ENCODE peak calls at places on chromosomes 11 and 22, in seven cellular contexts. One of them, this sample, is unnamed.

GRCh38 chr11:30859709-30860108 is 273.6 kb upstream of the MPPED2 start:
- DNase-seq in pancreas: no peak
- DNase-seq in adrenal gland: no peak
- DNase-seq in dorsolateral prefrontal cortex: no peak
- DNase-seq in mesendoderm: no peak
- DNase-seq in fibroblast of mammary gland: no peak
- DNase-seq in HCT116: no peak
- DNase-seq in this sample: no peak

GRCh38 chr22:36055376-36056310 is 27.0 kb upstream of the RBFOX2 start:
- DNase-seq in pancreas: no peak
- DNase-seq in adrenal gland: no peak
- DNase-seq in dorsolateral prefrontal cortex: no peak
- DNase-seq in mesendoderm: no peak
- DNase-seq in fibroblast of mammary gland: peak
- DNase-seq in HCT116: no peak
- DNase-seq in this sample: no peak

GRCh38 chr22:49241174-49241851 is 586.4 kb downstream of the BRD1 start:
- DNase-seq in pancreas: no peak
- DNase-seq in adrenal gland: no peak
- DNase-seq in dorsolateral prefrontal cortex: peak
- DNase-seq in mesendoderm: no peak
- DNase-seq in fibroblast of mammary gland: no peak
- DNase-seq in HCT116: no peak
- DNase-seq in this sample: no peak

GRCh38 chr11:15624701-15625100 is 510.0 kb downstream of the INSC start:
- DNase-seq in pancreas: no peak
- DNase-seq in adrenal gland: no peak
- DNase-seq in dorsolateral prefrontal cortex: no peak
- DNase-seq in mesendoderm: no peak
- DNase-seq in fibroblast of mammary gland: no peak
- DNase-seq in HCT116: no peak
- DNase-seq in this sample: no peak

GRCh38 chr11:60926500-60926899 is 2.2 kb downstream of the TMEM132A start:
- DNase-seq in pancreas: no peak
- DNase-seq in adrenal gland: no peak
- DNase-seq in dorsolateral prefrontal cortex: peak
- DNase-seq in mesendoderm: no peak
- DNase-seq in fibroblast of mammary gland: no peak
- DNase-seq in HCT116: no peak
- DNase-seq in this sample: no peak

GRCh38 chr11:91773090-91773489 is 451.5 kb upstream of the FAT3 start:
- DNase-seq in pancreas: no peak
- DNase-seq in adrenal gland: no peak
- DNase-seq in dorsolateral prefrontal cortex: no peak
- DNase-seq in mesendoderm: peak
- DNase-seq in fibroblast of mammary gland: no peak
- DNase-seq in HCT116: no peak
- DNase-seq in this sample: no peak

GRCh38 chr11:69013009-69013951 is at the start of gene MRGPRF:
- DNase-seq in pancreas: peak
- DNase-seq in adrenal gland: peak
- DNase-seq in dorsolateral prefrontal cortex: peak
- DNase-seq in mesendoderm: peak
- DNase-seq in fibroblast of mammary gland: peak
- DNase-seq in HCT116: no peak
- DNase-seq in this sample: no peak

GRCh38 chr11:121393855-121394254 is 58.3 kb upstream of the SORL1 start:
- DNase-seq in pancreas: no peak
- DNase-seq in adrenal gland: no peak
- DNase-seq in dorsolateral prefrontal cortex: no peak
- DNase-seq in mesendoderm: no peak
- DNase-seq in fibroblast of mammary gland: no peak
- DNase-seq in HCT116: no peak
- DNase-seq in this sample: no peak

GRCh38 chr11:27696112-27696511 is 4.1 kb downstream of the BDNF start:
- DNase-seq in pancreas: no peak
- DNase-seq in adrenal gland: no peak
- DNase-seq in dorsolateral prefrontal cortex: no peak
- DNase-seq in mesendoderm: no peak
- DNase-seq in fibroblast of mammary gland: no peak
- DNase-seq in HCT116: no peak
- DNase-seq in this sample: no peak

GRCh38 chr11:57484141-57484710 is 23.9 kb downstream of the RTN4RL2 start:
- DNase-seq in pancreas: peak
- DNase-seq in adrenal gland: no peak
- DNase-seq in dorsolateral prefrontal cortex: no peak
- DNase-seq in mesendoderm: no peak
- DNase-seq in fibroblast of mammary gland: no peak
- DNase-seq in HCT116: no peak
- DNase-seq in this sample: peak

GRCh38 chr11:44468338-44468988 is 97.0 kb upstream of the CD82 start:
- DNase-seq in pancreas: no peak
- DNase-seq in adrenal gland: no peak
- DNase-seq in dorsolateral prefrontal cortex: no peak
- DNase-seq in mesendoderm: no peak
- DNase-seq in fibroblast of mammary gland: no peak
- DNase-seq in HCT116: no peak
- DNase-seq in this sample: no peak

GRCh38 chr11:62496676-62497075 is 49.9 kb downstream of the AHNAK start:
- DNase-seq in pancreas: no peak
- DNase-seq in adrenal gland: no peak
- DNase-seq in dorsolateral prefrontal cortex: no peak
- DNase-seq in mesendoderm: no peak
- DNase-seq in fibroblast of mammary gland: no peak
- DNase-seq in HCT116: no peak
- DNase-seq in this sample: no peak

GRCh38 chr11:26204110-26204509 is 127.8 kb upstream of the ANO3 start:
- DNase-seq in pancreas: no peak
- DNase-seq in adrenal gland: no peak
- DNase-seq in dorsolateral prefrontal cortex: no peak
- DNase-seq in mesendoderm: no peak
- DNase-seq in fibroblast of mammary gland: no peak
- DNase-seq in HCT116: no peak
- DNase-seq in this sample: no peak

GRCh38 chr11:92413757-92414513 is 189.3 kb downstream of the FAT3 start:
- DNase-seq in pancreas: no peak
- DNase-seq in adrenal gland: no peak
- DNase-seq in dorsolateral prefrontal cortex: no peak
- DNase-seq in mesendoderm: no peak
- DNase-seq in fibroblast of mammary gland: no peak
- DNase-seq in HCT116: no peak
- DNase-seq in this sample: no peak

GRCh38 chr11:96097844-96098421 is 174.0 kb upstream of the MTMR2 start:
- DNase-seq in pancreas: no peak
- DNase-seq in adrenal gland: no peak
- DNase-seq in dorsolateral prefrontal cortex: no peak
- DNase-seq in mesendoderm: no peak
- DNase-seq in fibroblast of mammary gland: peak
- DNase-seq in HCT116: no peak
- DNase-seq in this sample: no peak

GRCh38 chr11:65646921-65647701 is 9.2 kb downstream of the SIPA1 start:
- DNase-seq in pancreas: peak
- DNase-seq in adrenal gland: peak
- DNase-seq in dorsolateral prefrontal cortex: no peak
- DNase-seq in mesendoderm: peak
- DNase-seq in fibroblast of mammary gland: peak
- DNase-seq in HCT116: no peak
- DNase-seq in this sample: no peak

GRCh38 chr11:130912552-130912951 is 3.7 kb downstream of the SNX19 start:
- DNase-seq in pancreas: no peak
- DNase-seq in adrenal gland: no peak
- DNase-seq in dorsolateral prefrontal cortex: no peak
- DNase-seq in mesendoderm: no peak
- DNase-seq in fibroblast of mammary gland: no peak
- DNase-seq in HCT116: no peak
- DNase-seq in this sample: no peak

GRCh38 chr11:14687943-14688627 is 44.5 kb downstream of the PDE3B start:
- DNase-seq in pancreas: no peak
- DNase-seq in adrenal gland: no peak
- DNase-seq in dorsolateral prefrontal cortex: no peak
- DNase-seq in mesendoderm: no peak
- DNase-seq in fibroblast of mammary gland: no peak
- DNase-seq in HCT116: no peak
- DNase-seq in this sample: no peak

GRCh38 chr11:133787379-133788103 is 57.8 kb downstream of the SPATA19 start:
- DNase-seq in pancreas: no peak
- DNase-seq in adrenal gland: no peak
- DNase-seq in dorsolateral prefrontal cortex: no peak
- DNase-seq in mesendoderm: peak
- DNase-seq in fibroblast of mammary gland: no peak
- DNase-seq in HCT116: no peak
- DNase-seq in this sample: no peak
- H3K4me3 ChIP-seq in pancreas: no peak
- H3K4me3 ChIP-seq in adrenal gland: no peak
- H3K4me3 ChIP-seq in dorsolateral prefrontal cortex: no peak
- H3K4me3 ChIP-seq in mesendoderm: peak
- H3K4me3 ChIP-seq in fibroblast of mammary gland: no peak
- H3K4me3 ChIP-seq in HCT116: no peak
- H3K4me3 ChIP-seq in this sample: no peak

GRCh38 chr22:44678245-44678979 is 23.6 kb upstream of the PRR5 start:
- DNase-seq in pancreas: no peak
- DNase-seq in adrenal gland: no peak
- DNase-seq in dorsolateral prefrontal cortex: no peak
- DNase-seq in mesendoderm: no peak
- DNase-seq in fibroblast of mammary gland: no peak
- DNase-seq in HCT116: no peak
- DNase-seq in this sample: no peak

GRCh38 chr22:44680058-44680457 is 21.9 kb upstream of the PRR5 start:
- DNase-seq in pancreas: no peak
- DNase-seq in adrenal gland: no peak
- DNase-seq in dorsolateral prefrontal cortex: no peak
- DNase-seq in mesendoderm: no peak
- DNase-seq in fibroblast of mammary gland: no peak
- DNase-seq in HCT116: no peak
- DNase-seq in this sample: no peak

GRCh38 chr22:44676441-44677298 is 25.3 kb upstream of the PRR5 start:
- DNase-seq in pancreas: no peak
- DNase-seq in adrenal gland: no peak
- DNase-seq in dorsolateral prefrontal cortex: no peak
- DNase-seq in mesendoderm: no peak
- DNase-seq in fibroblast of mammary gland: no peak
- DNase-seq in HCT116: no peak
- DNase-seq in this sample: no peak

GRCh38 chr22:44678980-44679647 is 22.9 kb upstream of the PRR5 start:
- DNase-seq in pancreas: no peak
- DNase-seq in adrenal gland: no peak
- DNase-seq in dorsolateral prefrontal cortex: no peak
- DNase-seq in mesendoderm: no peak
- DNase-seq in fibroblast of mammary gland: no peak
- DNase-seq in HCT116: no peak
- DNase-seq in this sample: no peak

DNA sequence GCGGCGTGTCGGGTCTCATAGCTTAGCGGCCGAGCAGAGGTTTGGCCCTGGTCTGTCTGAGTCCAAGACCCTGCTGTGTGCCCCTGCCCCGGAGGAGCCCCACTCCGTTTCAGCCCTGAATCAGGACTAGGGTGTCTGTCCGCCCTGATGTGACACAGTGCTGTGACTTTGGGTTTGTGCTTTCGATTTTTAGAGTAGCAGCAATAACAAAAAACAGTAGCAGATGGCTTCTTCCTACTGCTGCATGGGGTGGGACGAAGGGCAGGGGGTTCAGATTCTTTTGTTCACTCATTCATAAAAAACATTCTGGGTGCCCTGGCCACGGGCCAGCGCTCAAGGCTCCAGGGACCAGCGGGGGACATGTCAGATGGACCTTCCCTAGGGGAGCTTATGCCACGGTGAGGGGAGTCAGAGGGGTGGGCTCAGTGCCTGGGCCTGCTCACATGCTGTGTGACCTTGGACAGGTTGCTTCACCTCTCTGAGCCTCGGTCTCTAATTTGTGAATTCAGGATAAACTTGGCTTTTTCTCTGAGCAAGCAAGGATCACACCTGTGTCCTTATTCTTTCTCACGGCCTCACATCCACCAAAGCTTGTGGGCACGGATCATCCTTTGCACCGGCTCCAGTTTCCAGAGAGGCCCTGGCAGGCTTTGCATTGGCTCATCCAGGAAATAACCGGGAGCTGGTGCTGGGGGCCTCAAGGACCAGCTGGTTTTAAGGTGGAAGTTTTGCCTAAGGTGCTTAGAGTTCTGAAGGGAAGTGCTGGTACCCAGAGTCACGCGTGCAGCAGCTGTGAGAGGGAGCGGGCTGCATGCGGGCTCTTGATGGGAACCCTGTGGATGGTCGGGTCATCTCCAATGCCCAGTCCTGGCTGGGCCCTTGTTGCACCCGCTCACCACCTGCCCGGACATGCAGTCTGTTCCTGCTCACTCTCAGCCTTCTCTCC is 24.4 kb upstream of the PRR5 start:
- DNase-seq in pancreas: no peak
- DNase-seq in adrenal gland: no peak
- DNase-seq in dorsolateral prefrontal cortex: no peak
- DNase-seq in mesendoderm: no peak
- DNase-seq in fibroblast of mammary gland: no peak
- DNase-seq in HCT116: no peak
- DNase-seq in this sample: no peak
- H3K4me3 ChIP-seq in pancreas: no peak
- H3K4me3 ChIP-seq in adrenal gland: no peak
- H3K4me3 ChIP-seq in dorsolateral prefrontal cortex: no peak
- H3K4me3 ChIP-seq in mesendoderm: no peak
- H3K4me3 ChIP-seq in fibroblast of mammary gland: no peak
- H3K4me3 ChIP-seq in HCT116: no peak
- H3K4me3 ChIP-seq in this sample: no peak

GRCh38 chr11:10793470-10794255 is 15.1 kb downstream of the EIF4G2 start:
- DNase-seq in pancreas: no peak
- DNase-seq in adrenal gland: no peak
- DNase-seq in dorsolateral prefrontal cortex: no peak
- DNase-seq in mesendoderm: no peak
- DNase-seq in fibroblast of mammary gland: no peak
- DNase-seq in HCT116: no peak
- DNase-seq in this sample: no peak
- H3K4me3 ChIP-seq in pancreas: no peak
- H3K4me3 ChIP-seq in adrenal gland: no peak
- H3K4me3 ChIP-seq in dorsolateral prefrontal cortex: no peak
- H3K4me3 ChIP-seq in mesendoderm: no peak
- H3K4me3 ChIP-seq in fibroblast of mammary gland: no peak
- H3K4me3 ChIP-seq in HCT116: no peak
- H3K4me3 ChIP-seq in this sample: no peak

GRCh38 chr22:20243545-20244249 is 24.4 kb downstream of the RTN4R start:
- DNase-seq in pancreas: no peak
- DNase-seq in adrenal gland: peak
- DNase-seq in dorsolateral prefrontal cortex: peak
- DNase-seq in mesendoderm: peak
- DNase-seq in fibroblast of mammary gland: peak
- DNase-seq in HCT116: no peak
- DNase-seq in this sample: peak

GRCh38 chr22:20244250-20244648 is 23.9 kb downstream of the RTN4R start:
- DNase-seq in pancreas: no peak
- DNase-seq in adrenal gland: no peak
- DNase-seq in dorsolateral prefrontal cortex: no peak
- DNase-seq in mesendoderm: no peak
- DNase-seq in fibroblast of mammary gland: no peak
- DNase-seq in HCT116: no peak
- DNase-seq in this sample: no peak

GRCh38 chr22:20242393-20243175 is 25.5 kb downstream of the RTN4R start:
- DNase-seq in pancreas: no peak
- DNase-seq in adrenal gland: no peak
- DNase-seq in dorsolateral prefrontal cortex: no peak
- DNase-seq in mesendoderm: no peak
- DNase-seq in fibroblast of mammary gland: no peak
- DNase-seq in HCT116: no peak
- DNase-seq in this sample: no peak

GRCh38 chr22:20241579-20242392 is 26.3 kb downstream of the RTN4R start:
- DNase-seq in pancreas: no peak
- DNase-seq in adrenal gland: no peak
- DNase-seq in dorsolateral prefrontal cortex: no peak
- DNase-seq in mesendoderm: no peak
- DNase-seq in fibroblast of mammary gland: no peak
- DNase-seq in HCT116: no peak
- DNase-seq in this sample: no peak

GRCh38 chr22:20243176-20243544 is 25.0 kb downstream of the RTN4R start:
- DNase-seq in pancreas: no peak
- DNase-seq in adrenal gland: no peak
- DNase-seq in dorsolateral prefrontal cortex: no peak
- DNase-seq in mesendoderm: no peak
- DNase-seq in fibroblast of mammary gland: no peak
- DNase-seq in HCT116: no peak
- DNase-seq in this sample: no peak
- H3K4me3 ChIP-seq in pancreas: no peak
- H3K4me3 ChIP-seq in adrenal gland: no peak
- H3K4me3 ChIP-seq in dorsolateral prefrontal cortex: no peak
- H3K4me3 ChIP-seq in mesendoderm: no peak
- H3K4me3 ChIP-seq in fibroblast of mammary gland: no peak
- H3K4me3 ChIP-seq in HCT116: no peak
- H3K4me3 ChIP-seq in this sample: peak